ENCODE peak calls at places on chromosomes 4 and X, in four cellular contexts. M, O, K and U are unnamed samples.

GRCh38 chr4:915595-915994 is 16.5 kb downstream of the GAK start:
- DNase-seq in M (no peak), K (no peak), O (no peak), U (no peak)

GRCh38 chr4:185227131-185227551 is 17.7 kb downstream of the SNX25 start:
- DNase-seq in K (no peak), O (no peak), M (no peak), U (no peak)

GRCh38 chrX:147217334-147217733 is 402.8 kb upstream of the CXorf51A start:
- DNase-seq in K (no peak), O (no peak), M (no peak), U (no peak)

GRCh38 chrX:8927066-8927465 is 106.9 kb downstream of the FAM9B start:
- DNase-seq in M (no peak), O (no peak), K (no peak), U (no peak)

GRCh38 chr4:83362492-83363329 is 28.1 kb upstream of the HPSE start:
- DNase-seq in K (no peak), O (no peak), M (no peak), U (peak)

GRCh38 chrX:104641176-104641575 is 75.2 kb downstream of the IL1RAPL2 start:
- DNase-seq in M (no peak), O (no peak), K (no peak), U (no peak)

GRCh38 chr4:150960079-150960478 is 55.0 kb downstream of the LRBA start:
- DNase-seq in M (no peak), K (no peak), O (no peak), U (peak)

GRCh38 chr4:174600391-174600790 is 78.1 kb upstream of the HPGD start:
- DNase-seq in M (no peak), K (no peak), O (no peak), U (no peak)

GRCh38 chrX:108163333-108164082 is 71.9 kb downstream of the ATG4A start:
- DNase-seq in M (no peak), K (no peak), O (no peak), U (no peak)

GRCh38 chr4:158805628-158806471 is 37.0 kb downstream of the FNIP2 start:
- DNase-seq in K (no peak), M (no peak), O (no peak), U (peak)

GRCh38 chr4:18444286-18444685 is 422.7 kb upstream of the LCORL start:
- DNase-seq in M (no peak), K (no peak), O (no peak), U (no peak)

GRCh38 chr4:143281507-143282169 is 55.0 kb upstream of the GAB1 start:
- DNase-seq in O (no peak), M (no peak), K (no peak), U (no peak)

GRCh38 chr4:148649669-148650331 is 207.6 kb upstream of the NR3C2 start:
- DNase-seq in M (no peak), O (no peak), K (no peak), U (no peak)

GRCh38 chr4:63618883-63619573 is 790.2 kb downstream of the TECRL start:
- DNase-seq in O (no peak), M (no peak), K (no peak), U (peak)

GRCh38 chr4:98619197-98619596 is 39.2 kb downstream of the TSPAN5 start:
- DNase-seq in O (no peak), K (no peak), M (no peak), U (no peak)

GRCh38 chrX:148567229-148567628 is 66.8 kb downstream of the AFF2 start:
- DNase-seq in M (no peak), K (no peak), O (no peak), U (no peak)

GRCh38 chr4:177006331-177006730 is 213.6 kb upstream of the VEGFC start:
- DNase-seq in M (no peak), O (no peak), K (no peak), U (no peak)

GRCh38 chrX:100995469-100995868 is 26.0 kb downstream of the ARL13A start:
- DNase-seq in K (no peak), M (no peak), O (no peak), U (no peak)

GRCh38 chrX:131617182-131617581 is 73.3 kb downstream of the OR13H1 start:
- DNase-seq in K (no peak), O (no peak), M (no peak), U (no peak)

GRCh38 chrX:11367609-11368430 is 74.6 kb downstream of the AMELX start:
- DNase-seq in K (no peak), M (no peak), O (no peak), U (no peak)

GRCh38 chr4:169619518-169619957 is 840 bp upstream of the CLCN3 start:
- DNase-seq in M (no peak), K (no peak), O (no peak), U (peak)

GRCh38 chr4:149166886-149167285 is 648.8 kb downstream of the IQCM start:
- DNase-seq in M (no peak), O (no peak), K (no peak), U (no peak)

GRCh38 chr4:54498661-54499111 is 159.1 kb upstream of the KIT start:
- DNase-seq in O (no peak), K (peak), M (no peak), U (no peak)

GRCh38 chr4:26830016-26830415 is 30.6 kb upstream of the STIM2 start:
- DNase-seq in M (no peak), O (no peak), K (no peak), U (no peak)

GRCh38 chr4:79209822-79210635 is 115.8 kb downstream of the NAA11 start:
- DNase-seq in M (no peak), K (no peak), O (no peak), U (no peak)

GRCh38 chr4:157204634-157205244 is 15.8 kb upstream of the GRIA2 start:
- DNase-seq in O (no peak), M (no peak), K (no peak), U (no peak)

GRCh38 chr4:128454281-128455075 is 166.9 kb upstream of the PGRMC2 start:
- DNase-seq in K (peak), M (peak), O (no peak), U (peak)

GRCh38 chr4:26325191-26325590 is 4.4 kb downstream of the RBPJ start:
- DNase-seq in K (no peak), M (no peak), O (no peak), U (peak)

GRCh38 chr4:73281982-73282381 is 23.4 kb upstream of the ANKRD17 start:
- DNase-seq in O (no peak), M (no peak), K (no peak), U (no peak)

GRCh38 chr4:88613417-88613875 is 21.2 kb downstream of the HERC3 start:
- DNase-seq in M (no peak), O (no peak), K (no peak), U (peak)

GRCh38 chr4:156557962-156558361 is 413.6 kb downstream of the PDGFC start:
- DNase-seq in K (no peak), M (no peak), O (no peak), U (no peak)

GRCh38 chrX:111124418-111124817 is 28.4 kb downstream of the PAK3 start:
- DNase-seq in O (no peak), M (no peak), K (no peak), U (no peak)